ENCODE peak calls at places on chromosome 7, in six cellular contexts. One of them, this sample, is unnamed.

GRCh38 chr7:131210618-131211017 is 117.1 kb upstream of the MKLN1 start:
- DNase-seq in stomach: no peak
- DNase-seq in astrocyte: no peak
- DNase-seq in A549: no peak
- DNase-seq in tibial nerve: no peak
- DNase-seq in uterus: no peak
- DNase-seq in this sample: no peak

GRCh38 chr7:24882989-24883631 is 96.9 kb downstream of the OSBPL3 start:
- DNase-seq in stomach: no peak
- DNase-seq in astrocyte: peak
- DNase-seq in A549: no peak
- DNase-seq in tibial nerve: peak
- DNase-seq in uterus: no peak
- DNase-seq in this sample: no peak

GRCh38 chr7:34939175-34939574 is 98.1 kb downstream of the DPY19L1 start:
- DNase-seq in stomach: no peak
- DNase-seq in astrocyte: peak
- DNase-seq in A549: peak
- DNase-seq in tibial nerve: no peak
- DNase-seq in uterus: no peak
- DNase-seq in this sample: no peak

GRCh38 chr7:23234569-23235296 is 11.8 kb upstream of the GPNMB start:
- DNase-seq in stomach: no peak
- DNase-seq in astrocyte: no peak
- DNase-seq in A549: no peak
- DNase-seq in tibial nerve: no peak
- DNase-seq in uterus: no peak
- DNase-seq in this sample: no peak

GRCh38 chr7:124031919-124032318 is 948 bp downstream of the TMEM229A start:
- DNase-seq in stomach: no peak
- DNase-seq in astrocyte: no peak
- DNase-seq in A549: no peak
- DNase-seq in tibial nerve: no peak
- DNase-seq in uterus: no peak
- DNase-seq in this sample: peak

GRCh38 chr7:97064972-97065587 is 40.4 kb upstream of the DLX5 start:
- DNase-seq in stomach: no peak
- DNase-seq in astrocyte: peak
- DNase-seq in A549: peak
- DNase-seq in tibial nerve: peak
- DNase-seq in uterus: no peak
- DNase-seq in this sample: peak

GRCh38 chr7:141593134-141593533 is 41.9 kb downstream of the AGK start:
- DNase-seq in stomach: no peak
- DNase-seq in astrocyte: peak
- DNase-seq in A549: peak
- DNase-seq in tibial nerve: no peak
- DNase-seq in uterus: no peak
- DNase-seq in this sample: peak

GRCh38 chr7:98394377-98394836 is 6.5 kb downstream of the BAIAP2L1 start:
- DNase-seq in stomach: no peak
- DNase-seq in astrocyte: peak
- DNase-seq in A549: peak
- DNase-seq in tibial nerve: no peak
- DNase-seq in uterus: no peak
- DNase-seq in this sample: no peak

GRCh38 chr7:155860840-155861479 is 48.7 kb upstream of the SHH start:
- DNase-seq in stomach: peak
- DNase-seq in astrocyte: peak
- DNase-seq in A549: peak
- DNase-seq in tibial nerve: no peak
- DNase-seq in uterus: no peak
- DNase-seq in this sample: no peak

GRCh38 chr7:89029864-89030263 is 234.3 kb upstream of the TEX47 start:
- DNase-seq in stomach: no peak
- DNase-seq in astrocyte: peak
- DNase-seq in A549: no peak
- DNase-seq in tibial nerve: no peak
- DNase-seq in uterus: no peak
- DNase-seq in this sample: no peak

GRCh38 chr7:22549667-22550513 is 49.9 kb upstream of the STEAP1B start:
- DNase-seq in stomach: no peak
- DNase-seq in astrocyte: no peak
- DNase-seq in A549: peak
- DNase-seq in tibial nerve: no peak
- DNase-seq in uterus: no peak
- DNase-seq in this sample: no peak

GRCh38 chr7:67786021-67786420 is 789.4 kb downstream of the TYW1 start:
- DNase-seq in stomach: no peak
- DNase-seq in astrocyte: no peak
- DNase-seq in A549: no peak
- DNase-seq in tibial nerve: no peak
- DNase-seq in uterus: no peak
- DNase-seq in this sample: no peak

GRCh38 chr7:6393667-6394056 is 54.1 kb downstream of the DAGLB start:
- DNase-seq in stomach: no peak
- DNase-seq in astrocyte: no peak
- DNase-seq in A549: no peak
- DNase-seq in tibial nerve: no peak
- DNase-seq in uterus: no peak
- DNase-seq in this sample: no peak

GRCh38 chr7:106420741-106421140 is 136.0 kb upstream of the NAMPT start:
- DNase-seq in stomach: no peak
- DNase-seq in astrocyte: no peak
- DNase-seq in A549: no peak
- DNase-seq in tibial nerve: no peak
- DNase-seq in uterus: no peak
- DNase-seq in this sample: no peak
- H3K4me3 ChIP-seq in stomach: no peak
- H3K4me3 ChIP-seq in astrocyte: no peak
- H3K4me3 ChIP-seq in A549: no peak
- H3K4me3 ChIP-seq in tibial nerve: no peak
- H3K4me3 ChIP-seq in uterus: no peak
- H3K4me3 ChIP-seq in this sample: no peak

DNA sequence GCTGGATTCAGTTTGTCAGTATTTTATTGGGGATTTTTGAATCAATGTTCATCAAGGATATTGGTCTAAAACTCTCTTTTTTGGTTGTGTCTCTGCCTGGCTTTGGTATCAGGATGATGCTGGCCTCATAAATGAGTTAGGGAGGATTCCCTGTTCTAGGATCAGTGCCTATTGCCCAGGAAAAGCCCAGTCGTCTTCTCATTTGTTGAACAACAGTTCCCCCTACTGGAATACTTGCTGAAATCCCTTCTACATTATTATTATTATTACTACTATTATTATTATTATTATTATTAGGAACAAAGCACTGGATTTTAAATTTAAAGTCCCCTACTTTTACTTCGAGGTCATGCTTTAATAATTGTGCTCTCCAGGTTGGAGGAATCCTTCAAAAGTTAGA is 528.9 kb downstream of the MAGI2 start:
- DNase-seq in stomach: no peak
- DNase-seq in astrocyte: peak
- DNase-seq in A549: peak
- DNase-seq in tibial nerve: no peak
- DNase-seq in uterus: no peak
- DNase-seq in this sample: no peak
- TF ChIP-seq CTCF in stomach: peak
- TF ChIP-seq CTCF in astrocyte: peak
- TF ChIP-seq CTCF in A549: no peak
- TF ChIP-seq CTCF in tibial nerve: no peak
- TF ChIP-seq CTCF in uterus: no peak
- TF ChIP-seq CTCF in this sample: peak

DNA sequence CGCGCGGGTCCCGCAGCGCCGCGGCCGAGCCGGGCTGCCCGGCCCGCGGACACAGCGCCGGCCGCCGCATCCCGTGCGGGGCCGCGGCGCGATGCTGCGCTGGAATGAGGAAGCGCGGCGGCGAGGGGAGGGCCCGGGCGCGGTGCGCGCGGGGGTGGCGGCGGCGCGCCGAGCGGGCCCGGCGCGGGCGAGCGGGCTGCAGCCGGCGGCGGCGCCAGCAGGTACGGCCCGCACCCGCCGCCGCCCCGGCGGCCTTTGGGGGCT is 690 bp upstream of the IKZF1 start:
- DNase-seq in stomach: no peak
- DNase-seq in astrocyte: no peak
- DNase-seq in A549: no peak
- DNase-seq in tibial nerve: no peak
- DNase-seq in uterus: no peak
- DNase-seq in this sample: no peak
- H3K4me3 ChIP-seq in stomach: peak
- H3K4me3 ChIP-seq in astrocyte: no peak
- H3K4me3 ChIP-seq in A549: peak
- H3K4me3 ChIP-seq in tibial nerve: no peak
- H3K4me3 ChIP-seq in uterus: no peak
- H3K4me3 ChIP-seq in this sample: peak

DNA sequence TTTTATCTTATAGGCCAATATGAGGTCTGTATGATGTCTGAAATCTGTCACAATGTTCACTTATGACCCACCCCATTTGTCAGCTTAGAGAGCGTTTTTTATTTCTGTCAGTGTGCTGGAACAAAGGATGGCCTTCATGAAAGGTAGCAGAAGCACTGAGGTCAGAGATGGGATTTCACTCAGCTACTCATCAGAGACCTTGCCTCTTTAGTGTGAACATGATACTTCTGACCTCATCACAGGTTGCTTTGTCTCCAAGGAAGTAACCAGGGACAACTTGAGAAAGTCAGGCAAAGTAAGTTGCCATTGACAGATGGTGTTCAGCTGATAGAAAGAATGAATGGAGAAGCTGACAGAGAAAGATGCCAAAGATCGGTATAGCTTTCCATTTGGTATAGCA is 16.3 kb downstream of the YAE1 start:
- DNase-seq in stomach: no peak
- DNase-seq in astrocyte: no peak
- DNase-seq in A549: no peak
- DNase-seq in tibial nerve: no peak
- DNase-seq in uterus: no peak
- DNase-seq in this sample: no peak
- TF ChIP-seq CTCF in stomach: no peak
- TF ChIP-seq CTCF in astrocyte: no peak
- TF ChIP-seq CTCF in A549: no peak
- TF ChIP-seq CTCF in tibial nerve: no peak
- TF ChIP-seq CTCF in uterus: no peak
- TF ChIP-seq CTCF in this sample: no peak

GRCh38 chr7:2521341-2521745 is 1.8 kb downstream of the LFNG start:
- DNase-seq in stomach: no peak
- DNase-seq in astrocyte: no peak
- DNase-seq in A549: no peak
- DNase-seq in tibial nerve: no peak
- DNase-seq in uterus: no peak
- DNase-seq in this sample: no peak
- H3K4me3 ChIP-seq in stomach: peak
- H3K4me3 ChIP-seq in astrocyte: peak
- H3K4me3 ChIP-seq in A549: no peak
- H3K4me3 ChIP-seq in tibial nerve: peak
- H3K4me3 ChIP-seq in uterus: peak
- H3K4me3 ChIP-seq in this sample: peak

DNA sequence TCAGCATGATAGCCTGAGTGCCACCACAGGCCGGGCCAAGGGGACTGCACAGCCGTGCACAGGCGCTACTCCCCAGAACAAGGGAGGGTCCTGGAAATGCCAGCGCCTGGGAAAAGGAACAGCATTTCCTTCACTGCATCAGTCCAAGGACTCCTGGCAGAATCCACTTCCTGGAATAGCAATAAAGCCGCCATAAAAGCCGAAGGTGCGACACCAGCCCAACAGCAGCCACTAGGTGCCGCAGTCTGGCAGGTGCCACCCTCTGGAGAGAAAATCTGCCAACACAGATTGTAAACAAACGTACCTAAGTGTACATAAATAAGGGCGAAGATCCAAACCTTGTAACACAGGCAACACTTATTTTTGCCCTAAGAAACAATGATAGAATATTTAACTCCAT is 22.3 kb downstream of the VOPP1 start:
- DNase-seq in stomach: peak
- DNase-seq in astrocyte: no peak
- DNase-seq in A549: peak
- DNase-seq in tibial nerve: no peak
- DNase-seq in uterus: no peak
- DNase-seq in this sample: no peak
- TF ChIP-seq CTCF in stomach: peak
- TF ChIP-seq CTCF in astrocyte: no peak
- TF ChIP-seq CTCF in A549: peak
- TF ChIP-seq CTCF in tibial nerve: peak
- TF ChIP-seq CTCF in uterus: peak
- TF ChIP-seq CTCF in this sample: peak

GRCh38 chr7:26190417-26190869 is 10.1 kb downstream of the HNRNPA2B1 start:
- DNase-seq in stomach: no peak
- DNase-seq in astrocyte: no peak
- DNase-seq in A549: no peak
- DNase-seq in tibial nerve: no peak
- DNase-seq in uterus: no peak
- DNase-seq in this sample: no peak

GRCh38 chr7:26191974-26192479 is 8.5 kb downstream of the HNRNPA2B1 start:
- DNase-seq in stomach: no peak
- DNase-seq in astrocyte: no peak
- DNase-seq in A549: no peak
- DNase-seq in tibial nerve: no peak
- DNase-seq in uterus: no peak
- DNase-seq in this sample: no peak

GRCh38 chr7:26193432-26194206 is 6.9 kb downstream of the HNRNPA2B1 start:
- DNase-seq in stomach: no peak
- DNase-seq in astrocyte: no peak
- DNase-seq in A549: no peak
- DNase-seq in tibial nerve: no peak
- DNase-seq in uterus: no peak
- DNase-seq in this sample: no peak

GRCh38 chr7:26191233-26191973 is 9.1 kb downstream of the HNRNPA2B1 start:
- DNase-seq in stomach: no peak
- DNase-seq in astrocyte: no peak
- DNase-seq in A549: no peak
- DNase-seq in tibial nerve: no peak
- DNase-seq in uterus: no peak
- DNase-seq in this sample: no peak

GRCh38 chr7:26192485-26193087 is 8.0 kb downstream of the HNRNPA2B1 start:
- DNase-seq in stomach: no peak
- DNase-seq in astrocyte: no peak
- DNase-seq in A549: no peak
- DNase-seq in tibial nerve: no peak
- DNase-seq in uterus: no peak
- DNase-seq in this sample: no peak
- H3K4me3 ChIP-seq in stomach: no peak
- H3K4me3 ChIP-seq in astrocyte: no peak
- H3K4me3 ChIP-seq in A549: no peak
- H3K4me3 ChIP-seq in tibial nerve: no peak
- H3K4me3 ChIP-seq in uterus: no peak
- H3K4me3 ChIP-seq in this sample: no peak

GRCh38 chr7:99928994-99929729 is at the start of gene GJC3:
- DNase-seq in stomach: peak
- DNase-seq in astrocyte: peak
- DNase-seq in A549: peak
- DNase-seq in tibial nerve: peak
- DNase-seq in uterus: peak
- DNase-seq in this sample: peak
- TF ChIP-seq CTCF in stomach: no peak
- TF ChIP-seq CTCF in astrocyte: peak
- TF ChIP-seq CTCF in A549: peak
- TF ChIP-seq CTCF in tibial nerve: peak
- TF ChIP-seq CTCF in uterus: peak
- TF ChIP-seq CTCF in this sample: no peak